ENCODE peak calls at places on chromosome 12, in seven cellular contexts. K is CD8-positive, alpha-beta T cell; A is IMR-90; M is fibroblast of the aortic adventitia; C is HCT116; Y is psoas muscle; H is spleen. T is an unnamed sample.

GRCh38 chr12:4720637-4720995 is 416 bp downstream of the GALNT8 start:
- DNase-seq in Y (no peak), K (no peak), C (no peak), A (no peak), M (no peak), H (no peak), T (no peak)

GRCh38 chr12:101671157-101671791 is 26.2 kb upstream of the CHPT1 start:
- DNase-seq in H (peak; percentile 88), C (no peak), M (no peak), K (peak; percentile 14), Y (no peak), A (no peak), T (no peak)

GRCh38 chr12:530308-530707 is 70.6 kb downstream of the B4GALNT3 start:
- DNase-seq in M (no peak), A (no peak), H (no peak), K (no peak), C (no peak), Y (no peak), T (no peak)

GRCh38 chr12:93020225-93020997 is 91.3 kb upstream of the EEA1 start:
- DNase-seq in H (no peak), Y (no peak), K (no peak), C (no peak), A (no peak), M (no peak), T (no peak)

GRCh38 chr12:119594399-119594730 is 791 bp downstream of the TMEM233 start:
- DNase-seq in Y (peak; percentile 28), M (peak; percentile 35), K (no peak), C (no peak), A (no peak), H (no peak), T (no peak)

GRCh38 chr12:98973395-98973794 is 328.3 kb downstream of the APAF1 start:
- DNase-seq in A (no peak), Y (no peak), M (peak; percentile 31), C (peak; percentile 37), H (no peak), K (no peak), T (no peak)

GRCh38 chr12:85805654-85806053 is 30.6 kb downstream of the RASSF9 start:
- DNase-seq in A (no peak), C (no peak), M (peak; percentile 76), Y (no peak), K (no peak), H (no peak), T (no peak)

GRCh38 chr12:127311695-127312364 is 955.1 kb upstream of the TMEM132C start:
- DNase-seq in K (no peak), A (no peak), C (no peak), M (no peak), Y (no peak), H (no peak), T (no peak)

GRCh38 chr12:92614041-92614440 is 88.7 kb upstream of the PLEKHG7 start:
- DNase-seq in K (no peak), A (no peak), H (no peak), C (no peak), M (no peak), Y (no peak), T (no peak)

GRCh38 chr12:117309276-117309885 is 52.0 kb downstream of the NOS1 start:
- DNase-seq in A (no peak), H (no peak), C (no peak), M (no peak), K (no peak), Y (no peak), T (no peak)

GRCh38 chr12:122012184-122012583 is 9.5 kb upstream of the BCL7A start:
- DNase-seq in Y (no peak), M (no peak), K (no peak), H (no peak), A (no peak), C (no peak), T (no peak)

GRCh38 chr12:46167412-46167811 is 101.4 kb downstream of the SLC38A1 start:
- DNase-seq in A (no peak), K (no peak), H (no peak), C (no peak), M (no peak), Y (no peak), T (no peak)

GRCh38 chr12:75744607-75745256 is 233.3 kb upstream of the KRR1 start:
- DNase-seq in H (no peak), A (no peak), C (no peak), M (no peak), K (no peak), Y (no peak), T (no peak)

GRCh38 chr12:111163422-111163821 is 205.5 kb downstream of the PHETA1 start:
- DNase-seq in K (no peak), C (no peak), M (no peak), Y (no peak), A (no peak), H (no peak), T (no peak)

GRCh38 chr12:130916251-130916911 is 37.3 kb upstream of the ADGRD1 start:
- DNase-seq in H (peak; percentile 78), M (peak; percentile 74), C (peak; percentile 38), A (peak; percentile 28), K (no peak), Y (peak; percentile 28), T (peak; percentile 49)

GRCh38 chr12:66190519-66191406 is 1.7 kb downstream of the IRAK3 start:
- DNase-seq in K (no peak), H (no peak), C (no peak), Y (no peak), M (peak; percentile 44), A (peak; percentile 52), T (no peak)

GRCh38 chr12:10368206-10369171 is 21.4 kb downstream of the KLRK1 start:
- DNase-seq in C (no peak), A (no peak), K (no peak), H (no peak), M (no peak), Y (no peak), T (no peak)

GRCh38 chr12:95984685-95985084 is 11.5 kb downstream of the HAL start:
- DNase-seq in Y (no peak), K (no peak), H (no peak), M (no peak), C (no peak), A (no peak), T (no peak)

GRCh38 chr12:109273354-109273753 is 35.7 kb downstream of the FOXN4 start:
- DNase-seq in M (no peak), H (no peak), C (no peak), A (no peak), Y (no peak), K (no peak), T (no peak)

GRCh38 chr12:54068423-54069070 is 14.9 kb downstream of the HOXC4 start:
- DNase-seq in M (no peak), Y (no peak), K (no peak), H (no peak), A (no peak), C (no peak), T (no peak)

DNA sequence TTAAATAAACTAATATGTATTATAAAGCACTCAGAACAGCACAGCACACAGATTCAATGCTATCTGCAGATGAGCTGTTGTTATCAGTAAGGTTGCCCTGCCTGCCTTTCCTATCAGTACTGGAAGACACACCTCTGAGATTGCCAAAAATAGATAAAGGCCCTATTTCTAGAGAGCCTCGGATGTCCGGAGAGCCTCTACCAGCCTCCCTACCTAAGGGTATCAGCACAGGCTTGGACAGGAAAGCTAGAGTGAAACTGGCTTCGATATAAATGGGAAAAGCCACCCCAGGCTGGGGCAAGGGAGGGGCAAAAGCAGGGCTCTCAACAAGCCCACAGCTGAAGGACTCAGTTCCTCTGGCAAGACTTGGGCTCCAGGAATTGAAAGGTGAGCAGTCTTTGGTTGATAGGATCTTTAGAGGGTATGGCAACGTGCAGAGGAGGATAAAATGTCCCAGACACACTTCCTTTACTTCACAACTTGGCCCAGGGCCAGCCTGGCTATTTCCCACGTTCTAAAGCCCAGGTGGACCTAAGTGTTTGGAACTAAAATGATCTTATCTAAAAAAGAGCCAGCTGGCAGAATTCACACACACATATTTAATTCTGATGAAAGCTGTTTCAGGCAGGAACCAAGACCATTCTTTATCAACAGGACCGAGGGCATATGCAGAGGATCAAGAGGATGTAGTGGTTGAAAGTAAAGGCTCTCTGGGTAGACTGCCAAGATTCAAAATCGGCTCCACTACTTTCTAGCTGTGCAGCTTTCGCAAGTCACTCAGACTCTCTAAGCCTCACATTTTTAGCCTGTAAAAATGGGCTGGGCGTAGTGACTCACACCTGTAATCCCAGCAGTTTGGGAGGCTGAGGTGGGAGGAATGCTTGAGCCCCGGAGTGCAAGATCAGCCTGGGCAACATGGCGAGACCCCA is 37.8 kb upstream of the ITPR2 start:
- DNase-seq in M (peak; percentile 93), C (peak; percentile 33), H (no peak), Y (peak; percentile 29), K (no peak), A (peak; percentile 57), T (no peak)
- H3K4me3 ChIP-seq in M (no peak overlapping the region), C (no peak overlapping the region), H (no peak overlapping the region), Y (no peak overlapping the region), K (no peak overlapping the region), A (no peak overlapping the region), T (no peak overlapping the region)

DNA sequence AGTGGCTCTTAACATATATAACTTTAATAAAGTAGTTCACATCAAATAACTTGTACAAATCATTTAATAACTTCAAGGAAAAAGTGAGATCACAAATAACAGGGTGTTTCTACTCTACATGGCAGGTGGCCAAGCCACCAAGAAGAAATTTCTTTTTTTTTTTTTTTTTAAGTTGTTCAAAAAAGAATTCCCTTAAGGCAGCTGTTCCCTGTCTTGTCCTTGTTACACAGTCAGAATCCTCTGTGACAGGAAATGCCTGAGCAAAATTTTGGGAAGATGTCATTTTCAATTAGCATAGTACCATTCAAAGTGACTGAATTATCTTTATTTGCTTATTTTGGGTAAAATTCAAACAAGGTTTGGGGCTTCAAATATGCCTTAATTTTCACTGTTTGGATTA is 79.4 kb downstream of the LIN7A start:
- DNase-seq in M (peak; percentile 17), Y (no peak), C (no peak), K (no peak), A (no peak), H (no peak), T (no peak)
- H3K4me3 ChIP-seq in M (no peak overlapping the region), Y (no peak overlapping the region), C (no peak overlapping the region), K (no peak overlapping the region), A (no peak overlapping the region), H (no peak overlapping the region), T (no peak overlapping the region)

GRCh38 chr12:69330475-69331473 is 17.4 kb upstream of the LYZ start:
- DNase-seq in K (peak; percentile 59), Y (no peak), M (peak; percentile 8), A (peak; percentile 1), H (peak; percentile 90), C (no peak), T (no peak)
- H3K4me3 ChIP-seq in K (peak overlapping the region; percentile 61), Y (peak overlapping the region; percentile 63), M (peak overlapping the region; percentile 43), A (peak overlapping the region; percentile 4), H (peak overlapping the region; percentile 17), C (no peak overlapping the region), T (peak overlapping the region; percentile 59)

DNA sequence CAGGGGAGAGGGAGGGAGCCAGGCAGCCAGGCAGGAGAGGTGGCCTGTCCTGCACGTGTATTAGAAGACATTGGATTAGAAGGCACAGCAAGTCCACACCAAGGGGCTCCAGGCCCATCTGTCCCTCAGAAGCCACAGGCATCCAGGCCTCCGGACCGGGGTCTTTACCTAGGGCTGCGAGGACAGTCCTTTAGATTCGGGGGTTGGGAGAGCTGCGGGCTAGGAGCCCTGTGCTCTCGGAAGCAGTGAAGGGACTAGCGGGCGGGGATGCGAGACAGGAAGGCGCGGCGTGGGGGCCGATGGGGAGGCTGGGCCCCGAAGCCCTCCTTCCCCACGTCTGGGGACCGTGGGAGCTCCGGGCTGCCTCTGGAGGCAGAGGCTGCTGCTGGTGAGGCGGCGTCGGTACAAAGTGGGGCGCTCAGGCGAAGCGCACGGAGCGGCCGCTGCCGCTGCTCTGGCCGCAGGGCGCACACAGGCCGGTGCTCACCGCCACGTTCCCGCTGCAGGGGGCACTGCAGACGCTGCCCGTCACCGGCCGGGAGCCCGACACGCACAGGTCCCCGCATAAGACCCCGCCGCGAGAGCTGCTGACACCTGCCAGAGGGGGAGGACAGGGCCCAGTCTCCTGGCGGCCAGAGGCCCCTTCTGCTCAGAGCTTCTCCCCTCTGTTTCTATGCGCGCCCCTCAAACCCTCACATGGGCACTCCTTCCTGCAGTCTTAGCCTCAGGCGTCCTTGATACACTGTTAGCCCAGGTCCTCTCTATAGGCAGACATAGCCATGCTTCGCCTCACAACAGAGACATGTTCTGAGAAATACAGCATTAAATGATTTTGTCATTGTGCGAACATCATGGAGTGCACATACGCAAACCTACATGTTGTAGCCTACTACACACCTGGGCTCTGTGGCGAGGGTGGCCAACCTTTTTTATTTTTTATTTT is 17.3 kb downstream of the KRT7 start:
- DNase-seq in C (no peak), H (no peak), M (no peak), Y (no peak), A (no peak), K (no peak), T (no peak)
- H3K4me3 ChIP-seq in C (no peak overlapping the region), H (no peak overlapping the region), M (no peak overlapping the region), Y (no peak overlapping the region), A (no peak overlapping the region), K (no peak overlapping the region), T (no peak overlapping the region)

T was measured in dorsolateral prefrontal cortex.